ENCODE peak calls at places on chromosomes 6 and 20, in nine cellular contexts. A is fibroblast of lung; N is naive thymus-derived CD4-positive, alpha-beta T cell; K is colonic mucosa; M is GM23338; Z is NT2/D1; J is stomach; I is lower lobe of right lung; T is body of pancreas. W is an unnamed sample. For H3K4me1, the result is how much of the 10 kb centered on the place peaks cover.

GRCh38 chr20:38420232-38421085 is 14.7 kb downstream of the SNHG17 start:
- DNase-seq in M (no peak), N (no peak), T (no peak), Z (no peak), A (no peak), I (no peak), K (no peak), J (no peak), W (no peak)

GRCh38 chr6:6556738-6557503 is 31.6 kb upstream of the LY86 start:
- DNase-seq in M (peak), J (peak), Z (peak), N (peak), I (no peak), A (no peak), K (peak), T (peak), W (peak)

GRCh38 chr6:41734666-41735426 is 562 bp downstream of the TFEB start:
- DNase-seq in I (peak), K (peak), Z (no peak), J (peak), N (peak), T (peak), A (peak), M (peak), W (peak)

GRCh38 chr6:3848925-3849605 is at the start of gene FAM50B:
- DNase-seq in M (peak), K (peak), I (peak), Z (peak), N (peak), A (peak), T (peak), J (peak), W (peak)

GRCh38 chr6:1708820-1709612 is 99.3 kb downstream of the FOXC1 start:
- DNase-seq in M (no peak), K (no peak), T (no peak), J (no peak), N (no peak), Z (no peak), I (peak), A (no peak), W (no peak)

GRCh38 chr6:47698342-47698787 is at the start of gene ADGRF4:
- DNase-seq in T (no peak), N (no peak), I (no peak), K (peak), A (peak), J (no peak), M (peak), Z (no peak), W (no peak)

GRCh38 chr6:131937703-131938631 is 13.2 kb downstream of the CCN2 start:
- DNase-seq in A (peak), N (no peak), T (peak), I (no peak), K (no peak), J (no peak), Z (no peak), M (no peak), W (no peak)

GRCh38 chr6:128208078-128208477 is 307.2 kb upstream of the THEMIS start:
- DNase-seq in J (no peak), A (peak), K (no peak), M (no peak), T (no peak), Z (no peak), N (no peak), I (no peak), W (no peak)

GRCh38 chr20:11296951-11297350 is 620.7 kb upstream of the BTBD3 start:
- DNase-seq in A (no peak), K (no peak), J (no peak), Z (peak), M (peak), T (no peak), N (no peak), I (no peak), W (no peak)

GRCh38 chr6:89597988-89598387 is 40.6 kb downstream of the LYRM2 start:
- DNase-seq in M (peak), K (no peak), J (no peak), N (no peak), I (no peak), T (no peak), Z (no peak), A (peak), W (no peak)

GRCh38 chr6:28864321-28864923 is 59.4 kb downstream of the TRIM27 start:
- DNase-seq in T (no peak), N (no peak), K (peak), A (no peak), I (no peak), Z (no peak), J (no peak), M (no peak), W (no peak)

GRCh38 chr6:21953831-21954801 is 342.7 kb downstream of the PRL start:
- DNase-seq in Z (no peak), N (no peak), A (peak), M (peak), I (no peak), K (peak), T (peak), J (no peak), W (no peak)

GRCh38 chr20:43187476-43188233 is 2.1 kb downstream of the PTPRT start:
- DNase-seq in M (peak), Z (peak), J (peak), N (peak), K (peak), A (peak), T (peak), I (peak), W (peak)

GRCh38 chr20:40744072-40744471 is 55.0 kb upstream of the MAFB start:
- DNase-seq in M (no peak), N (no peak), T (no peak), Z (no peak), K (no peak), J (no peak), I (no peak), A (no peak), W (no peak)

GRCh38 chr20:4007383-4008025 is 7.9 kb downstream of the RNF24 start:
- DNase-seq in Z (no peak), A (no peak), N (no peak), M (no peak), T (no peak), J (no peak), K (no peak), I (no peak), W (no peak)

GRCh38 chr6:119348308-119349040 is 1.1 kb downstream of the MAN1A1 start:
- DNase-seq in J (peak), A (peak), K (peak), N (peak), Z (no peak), I (peak), M (peak), T (peak), W (peak)

GRCh38 chr20:15923030-15923776 is 650.0 kb downstream of the KIF16B start:
- DNase-seq in K (no peak), Z (no peak), N (no peak), T (no peak), M (no peak), J (no peak), A (no peak), I (no peak), W (no peak)
- H3K4me3 ChIP-seq in K (no peak), Z (no peak), N (no peak), T (no peak), M (no peak), J (no peak), A (no peak), I (no peak), W (no peak)

DNA sequence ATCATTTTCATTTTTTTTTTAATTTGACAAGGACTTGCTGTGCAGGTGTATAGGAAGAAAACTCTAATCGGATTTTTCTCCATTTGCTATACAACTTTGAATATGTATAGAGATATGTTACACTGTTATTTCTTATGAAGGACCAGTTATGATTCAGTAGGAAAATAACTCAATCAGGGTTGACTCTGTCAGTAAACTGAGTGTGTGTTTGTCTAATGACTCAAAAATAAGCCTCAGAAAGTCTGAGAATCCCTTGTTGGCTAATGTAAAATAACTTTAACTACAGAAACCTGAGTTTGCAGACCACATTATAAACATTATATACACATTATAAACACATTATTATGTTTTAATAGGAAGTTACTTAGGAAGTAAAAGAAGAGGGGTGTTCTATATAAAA is 352.6 kb downstream of the RIMS1 start:
- DNase-seq in T (no peak), M (no peak), J (no peak), I (no peak), N (no peak), Z (no peak), K (no peak), A (peak), W (no peak)
- H3K4me1 ChIP-seq in T (under half), M (under half), J (under half), I (under half), N (under half), Z (under half), K (under half), A (under half), W (under half)

GRCh38 chr6:138572885-138573284 is 73.6 kb upstream of the NHSL1 start:
- DNase-seq in M (peak), A (no peak), N (no peak), K (no peak), J (no peak), T (no peak), Z (no peak), I (no peak), W (no peak)
- H3K4me3 ChIP-seq in M (peak), A (no peak), N (no peak), K (no peak), J (no peak), T (no peak), Z (no peak), I (no peak), W (no peak)

GRCh38 chr20:49674383-49675352 is 39.0 kb downstream of the B4GALT5 start:
- DNase-seq in M (no peak), T (peak), K (peak), A (peak), N (no peak), I (no peak), Z (no peak), J (no peak), W (no peak)

GRCh38 chr20:49675368-49676151 is 38.1 kb downstream of the B4GALT5 start:
- DNase-seq in M (no peak), Z (no peak), A (peak), I (no peak), J (no peak), K (peak), N (no peak), T (no peak), W (no peak)

GRCh38 chr20:49676581-49677291 is 36.9 kb downstream of the B4GALT5 start:
- DNase-seq in Z (no peak), I (no peak), A (peak), T (no peak), K (peak), M (no peak), J (peak), N (no peak), W (no peak)

GRCh38 chr20:49680475-49680874 is 33.2 kb downstream of the B4GALT5 start:
- DNase-seq in M (no peak), A (no peak), Z (no peak), J (no peak), N (no peak), T (no peak), I (no peak), K (no peak), W (no peak)

DNA sequence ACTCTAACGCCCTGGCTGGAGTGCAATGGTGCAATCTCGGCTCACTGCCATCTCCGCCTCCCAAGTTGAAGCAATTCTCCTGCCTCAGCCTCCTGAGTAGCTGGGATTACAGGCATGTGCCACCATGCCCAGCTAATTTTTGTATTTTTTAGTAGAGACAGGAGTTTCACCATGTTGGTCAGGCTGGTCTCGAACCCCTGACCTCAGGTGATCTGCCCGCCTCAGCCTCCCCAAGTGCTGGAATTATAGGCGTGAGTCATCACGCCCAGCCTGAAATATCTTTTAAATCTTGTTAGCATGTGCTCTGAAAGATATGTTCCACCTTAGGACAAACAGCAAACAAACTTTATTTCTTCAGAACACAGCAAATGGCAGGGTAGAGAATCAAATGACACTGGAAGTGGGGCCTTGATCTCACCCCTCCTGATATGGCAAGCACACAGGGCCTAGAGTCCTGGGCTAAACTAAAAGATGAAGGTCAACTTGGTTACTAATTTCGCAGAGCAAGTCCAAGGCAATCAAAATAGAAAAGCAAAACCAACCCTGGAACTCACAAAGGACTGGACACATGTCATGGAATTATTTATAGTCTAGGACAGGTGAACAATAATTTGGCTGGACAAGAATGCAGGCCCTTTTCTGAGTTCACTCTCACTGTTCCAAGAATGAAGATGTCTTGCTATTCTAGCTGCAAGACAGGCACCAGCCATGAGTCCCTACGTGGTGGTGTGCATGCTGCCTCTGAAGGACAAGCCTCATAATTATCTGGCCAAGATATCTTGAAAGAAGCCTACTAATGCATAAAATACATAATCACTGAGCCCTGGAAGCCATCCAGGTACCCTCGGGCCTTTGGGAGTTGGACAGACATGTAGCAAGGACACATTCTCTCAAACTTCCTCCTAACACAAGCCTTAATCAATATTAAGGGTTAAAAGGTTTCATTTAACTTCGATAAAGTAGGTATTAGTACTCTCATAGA is 35.6 kb downstream of the B4GALT5 start:
- DNase-seq in M (no peak), I (no peak), K (no peak), Z (no peak), J (peak), A (no peak), N (no peak), T (no peak), W (no peak)
- H3K4me1 ChIP-seq in M (half or more), I (half or more), K (under half), Z (under half), J (half or more), A (under half), N (half or more), T (half or more), W (under half)

DNA sequence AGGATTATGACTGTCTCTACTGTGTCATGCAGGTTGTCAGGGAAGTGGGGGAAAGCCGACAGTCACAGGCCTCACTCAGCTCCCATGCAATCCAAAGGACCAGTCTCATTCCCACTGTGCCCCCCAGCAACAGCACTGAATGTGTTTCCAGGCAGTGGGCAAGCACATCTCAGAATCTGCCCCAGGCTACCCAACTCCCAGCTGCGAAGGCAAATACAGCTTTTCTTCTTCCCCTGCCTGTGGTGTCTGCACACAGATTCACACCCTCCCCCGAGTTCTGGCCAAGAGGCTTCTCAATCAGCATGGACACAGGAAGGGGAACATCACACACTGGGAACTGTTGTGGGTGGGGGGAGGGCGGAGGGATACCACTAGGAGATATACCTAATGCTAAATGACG is 75.3 kb downstream of the SNAP91 start:
- DNase-seq in I (no peak), J (no peak), N (no peak), M (peak), Z (peak), T (no peak), K (no peak), A (no peak), W (no peak)
- H3K4me3 ChIP-seq in I (no peak), J (no peak), N (no peak), M (no peak), Z (no peak), T (no peak), K (no peak), A (no peak), W (no peak)